ENCODE peak calls at places on chromosomes 6 and 20, in nine cellular contexts. One of them, this sample, is unnamed.

GRCh38 chr6:161973064-161973463 is 699.2 kb upstream of the AGPAT4 start:
- DNase-seq in tibial nerve: no peak
- DNase-seq in A549: no peak
- DNase-seq in heart left ventricle: no peak
- DNase-seq in endothelial cell of umbilical vein: no peak
- DNase-seq in IMR-90: no peak
- DNase-seq in stomach: no peak
- DNase-seq in sigmoid colon: no peak
- DNase-seq in K562: no peak
- DNase-seq in this sample: no peak

GRCh38 chr6:41548098-41548840 is 2.1 kb downstream of the FOXP4 start:
- DNase-seq in tibial nerve: no peak
- DNase-seq in heart left ventricle: no peak
- DNase-seq in IMR-90: no peak
- DNase-seq in A549: no peak
- DNase-seq in K562: no peak
- DNase-seq in stomach: no peak
- DNase-seq in sigmoid colon: no peak
- DNase-seq in endothelial cell of umbilical vein: no peak
- DNase-seq in this sample: no peak

GRCh38 chr6:167974644-167975344 is 22.7 kb upstream of the KIF25 start:
- DNase-seq in endothelial cell of umbilical vein: peak
- DNase-seq in heart left ventricle: no peak
- DNase-seq in K562: no peak
- DNase-seq in sigmoid colon: no peak
- DNase-seq in IMR-90: peak
- DNase-seq in A549: no peak
- DNase-seq in tibial nerve: no peak
- DNase-seq in stomach: no peak
- DNase-seq in this sample: no peak

GRCh38 chr20:63741676-63742380 is 2.3 kb downstream of the SLC2A4RG start:
- DNase-seq in IMR-90: no peak
- DNase-seq in stomach: no peak
- DNase-seq in A549: no peak
- DNase-seq in K562: peak
- DNase-seq in sigmoid colon: peak
- DNase-seq in endothelial cell of umbilical vein: no peak
- DNase-seq in tibial nerve: no peak
- DNase-seq in heart left ventricle: no peak
- DNase-seq in this sample: no peak

GRCh38 chr6:70369332-70369950 is 43.9 kb upstream of the FAM135A start:
- DNase-seq in tibial nerve: peak
- DNase-seq in K562: peak
- DNase-seq in heart left ventricle: peak
- DNase-seq in endothelial cell of umbilical vein: peak
- DNase-seq in IMR-90: peak
- DNase-seq in stomach: peak
- DNase-seq in A549: peak
- DNase-seq in sigmoid colon: peak
- DNase-seq in this sample: peak

GRCh38 chr6:17673543-17674254 is 33.0 kb downstream of the NUP153 start:
- DNase-seq in IMR-90: no peak
- DNase-seq in endothelial cell of umbilical vein: no peak
- DNase-seq in stomach: no peak
- DNase-seq in sigmoid colon: no peak
- DNase-seq in heart left ventricle: no peak
- DNase-seq in A549: no peak
- DNase-seq in K562: no peak
- DNase-seq in tibial nerve: no peak
- DNase-seq in this sample: no peak

GRCh38 chr6:158648682-158649131 is 1.1 kb upstream of the SYTL3 start:
- DNase-seq in IMR-90: peak
- DNase-seq in tibial nerve: no peak
- DNase-seq in heart left ventricle: no peak
- DNase-seq in A549: no peak
- DNase-seq in stomach: peak
- DNase-seq in K562: no peak
- DNase-seq in sigmoid colon: peak
- DNase-seq in endothelial cell of umbilical vein: no peak
- DNase-seq in this sample: no peak

GRCh38 chr20:16664031-16664430 is 65.8 kb upstream of the SNRPB2 start:
- DNase-seq in IMR-90: no peak
- DNase-seq in sigmoid colon: no peak
- DNase-seq in stomach: no peak
- DNase-seq in endothelial cell of umbilical vein: no peak
- DNase-seq in heart left ventricle: no peak
- DNase-seq in A549: no peak
- DNase-seq in K562: no peak
- DNase-seq in tibial nerve: no peak
- DNase-seq in this sample: no peak

GRCh38 chr20:35724321-35725230 is 17.5 kb downstream of the RBM39 start:
- DNase-seq in endothelial cell of umbilical vein: no peak
- DNase-seq in A549: no peak
- DNase-seq in K562: no peak
- DNase-seq in stomach: no peak
- DNase-seq in IMR-90: no peak
- DNase-seq in heart left ventricle: no peak
- DNase-seq in tibial nerve: no peak
- DNase-seq in sigmoid colon: no peak
- DNase-seq in this sample: no peak

GRCh38 chr20:35729283-35729807 is 12.7 kb downstream of the RBM39 start:
- DNase-seq in endothelial cell of umbilical vein: no peak
- DNase-seq in heart left ventricle: no peak
- DNase-seq in A549: no peak
- DNase-seq in K562: no peak
- DNase-seq in stomach: no peak
- DNase-seq in sigmoid colon: no peak
- DNase-seq in tibial nerve: no peak
- DNase-seq in IMR-90: no peak
- DNase-seq in this sample: no peak

GRCh38 chr20:35730583-35731468 is 11.2 kb downstream of the RBM39 start:
- DNase-seq in IMR-90: no peak
- DNase-seq in sigmoid colon: no peak
- DNase-seq in K562: no peak
- DNase-seq in tibial nerve: no peak
- DNase-seq in endothelial cell of umbilical vein: no peak
- DNase-seq in heart left ventricle: no peak
- DNase-seq in A549: no peak
- DNase-seq in stomach: no peak
- DNase-seq in this sample: no peak

GRCh38 chr20:35729836-35730582 is 12.1 kb downstream of the RBM39 start:
- DNase-seq in tibial nerve: no peak
- DNase-seq in A549: no peak
- DNase-seq in heart left ventricle: no peak
- DNase-seq in stomach: no peak
- DNase-seq in endothelial cell of umbilical vein: no peak
- DNase-seq in sigmoid colon: no peak
- DNase-seq in IMR-90: no peak
- DNase-seq in K562: no peak
- DNase-seq in this sample: no peak

DNA sequence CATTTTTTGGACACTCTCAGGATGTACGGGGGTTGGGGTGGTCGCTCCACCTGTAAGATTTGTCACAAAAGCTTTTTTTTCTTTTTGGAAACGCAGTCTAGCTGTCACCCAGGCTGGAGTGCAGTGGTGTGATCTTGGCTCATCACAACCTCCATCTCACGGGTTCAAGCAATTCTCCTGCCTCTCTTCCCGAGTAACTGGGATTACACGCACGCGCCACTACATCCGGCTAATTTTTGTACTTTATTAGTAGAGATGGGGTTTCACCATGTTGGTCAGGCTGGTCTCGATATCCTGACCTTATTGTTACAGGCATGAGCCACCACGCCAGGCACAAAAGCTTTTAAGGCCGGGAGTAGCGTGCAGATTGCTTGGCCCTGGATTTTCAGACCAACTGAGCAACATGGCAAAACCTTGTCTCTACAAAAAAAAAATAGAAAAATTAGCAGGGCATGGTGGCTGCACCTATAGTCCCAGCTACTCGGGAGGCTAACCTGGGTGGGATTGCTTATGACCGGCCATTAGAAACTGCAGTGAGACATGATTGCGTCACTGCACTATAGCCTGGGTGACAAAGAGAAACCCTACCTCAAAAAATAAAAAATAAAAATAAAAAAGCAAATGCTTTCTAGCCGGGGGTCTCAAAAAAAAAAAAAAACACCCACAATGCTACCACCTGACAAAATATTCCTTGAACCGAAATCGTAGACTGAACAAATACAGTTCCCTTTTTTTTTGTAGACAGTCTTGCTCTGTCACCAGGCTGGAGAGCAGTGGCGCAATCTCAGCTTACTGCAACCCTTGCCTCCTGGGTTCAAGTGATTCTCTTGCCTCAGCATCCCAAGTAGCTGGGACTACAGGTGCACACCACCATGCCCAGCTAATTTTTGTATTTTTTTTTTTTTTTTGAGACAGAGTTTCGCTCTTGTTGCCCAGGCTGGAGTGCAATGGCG is 15.0 kb downstream of the RBM39 start:
- DNase-seq in tibial nerve: no peak
- DNase-seq in endothelial cell of umbilical vein: no peak
- DNase-seq in IMR-90: no peak
- DNase-seq in K562: no peak
- DNase-seq in heart left ventricle: no peak
- DNase-seq in sigmoid colon: no peak
- DNase-seq in A549: no peak
- DNase-seq in stomach: no peak
- DNase-seq in this sample: no peak
- TF ChIP-seq POLR2A in tibial nerve: no peak
- TF ChIP-seq POLR2A in endothelial cell of umbilical vein: no peak
- TF ChIP-seq POLR2A in IMR-90: no peak
- TF ChIP-seq POLR2A in K562: peak
- TF ChIP-seq POLR2A in heart left ventricle: no peak
- TF ChIP-seq POLR2A in sigmoid colon: no peak
- TF ChIP-seq POLR2A in A549: no peak
- TF ChIP-seq POLR2A in stomach: no peak
- TF ChIP-seq POLR2A in this sample: no peak

DNA sequence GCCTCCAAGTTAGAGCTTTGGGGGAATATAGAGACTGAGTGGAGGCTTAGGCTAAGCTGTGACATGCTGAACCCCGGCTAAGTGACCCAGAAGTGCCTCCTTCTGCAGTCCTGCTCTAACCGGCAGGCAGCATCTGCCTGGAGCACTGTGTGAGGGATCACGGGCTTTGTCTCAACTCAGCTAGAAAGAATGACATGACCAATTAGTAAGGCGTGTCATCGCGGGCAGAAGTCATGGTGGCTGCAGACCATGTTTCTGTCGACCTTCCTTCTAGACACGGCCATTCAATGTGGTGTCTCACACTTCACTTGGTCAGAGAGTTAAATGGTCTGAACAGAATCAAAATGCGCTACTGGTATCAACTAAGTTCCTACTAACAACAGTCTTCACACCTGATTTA is 35.0 kb downstream of the HUS1B start:
- DNase-seq in A549: no peak
- DNase-seq in sigmoid colon: no peak
- DNase-seq in heart left ventricle: no peak
- DNase-seq in stomach: no peak
- DNase-seq in IMR-90: no peak
- DNase-seq in tibial nerve: no peak
- DNase-seq in K562: no peak
- DNase-seq in endothelial cell of umbilical vein: no peak
- DNase-seq in this sample: no peak
- TF ChIP-seq POLR2A in A549: no peak
- TF ChIP-seq POLR2A in sigmoid colon: no peak
- TF ChIP-seq POLR2A in heart left ventricle: no peak
- TF ChIP-seq POLR2A in stomach: no peak
- TF ChIP-seq POLR2A in IMR-90: no peak
- TF ChIP-seq POLR2A in tibial nerve: no peak
- TF ChIP-seq POLR2A in K562: no peak
- TF ChIP-seq POLR2A in endothelial cell of umbilical vein: no peak
- TF ChIP-seq POLR2A in this sample: no peak

GRCh38 chr20:2237059-2237458 is 58.7 kb upstream of the TGM3 start:
- DNase-seq in K562: no peak
- DNase-seq in stomach: peak
- DNase-seq in sigmoid colon: no peak
- DNase-seq in heart left ventricle: peak
- DNase-seq in endothelial cell of umbilical vein: no peak
- DNase-seq in IMR-90: peak
- DNase-seq in tibial nerve: peak
- DNase-seq in A549: no peak
- DNase-seq in this sample: peak

GRCh38 chr20:2236266-2236665 is 59.5 kb upstream of the TGM3 start:
- DNase-seq in endothelial cell of umbilical vein: peak
- DNase-seq in sigmoid colon: no peak
- DNase-seq in heart left ventricle: no peak
- DNase-seq in tibial nerve: no peak
- DNase-seq in IMR-90: peak
- DNase-seq in A549: peak
- DNase-seq in K562: peak
- DNase-seq in stomach: no peak
- DNase-seq in this sample: no peak

GRCh38 chr20:2240835-2241234 is 55.0 kb upstream of the TGM3 start:
- DNase-seq in A549: no peak
- DNase-seq in IMR-90: no peak
- DNase-seq in tibial nerve: no peak
- DNase-seq in endothelial cell of umbilical vein: no peak
- DNase-seq in stomach: no peak
- DNase-seq in K562: no peak
- DNase-seq in heart left ventricle: no peak
- DNase-seq in sigmoid colon: no peak
- DNase-seq in this sample: no peak

GRCh38 chr20:2234788-2235187 is 61.0 kb upstream of the TGM3 start:
- DNase-seq in K562: no peak
- DNase-seq in stomach: no peak
- DNase-seq in sigmoid colon: no peak
- DNase-seq in tibial nerve: no peak
- DNase-seq in IMR-90: no peak
- DNase-seq in heart left ventricle: no peak
- DNase-seq in A549: no peak
- DNase-seq in endothelial cell of umbilical vein: no peak
- DNase-seq in this sample: no peak

DNA sequence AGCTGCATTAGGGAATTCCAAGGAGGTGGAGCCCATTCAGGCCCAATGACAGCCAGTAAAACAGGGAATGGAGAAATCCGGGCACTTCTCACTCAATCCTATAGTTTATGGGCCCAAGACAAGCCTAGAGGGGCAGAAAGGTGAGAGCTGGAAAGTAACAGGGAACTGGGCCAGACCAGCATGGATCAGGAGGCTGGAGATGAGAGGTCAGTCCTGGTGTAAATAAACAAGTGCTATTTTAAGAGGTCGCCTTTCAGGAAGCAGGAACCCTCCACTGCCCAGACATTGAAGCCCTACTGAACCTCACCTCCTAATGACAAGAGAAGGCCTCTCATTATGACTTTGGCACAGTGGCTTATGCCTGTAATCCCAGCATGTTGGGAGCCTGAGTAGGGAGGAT is 57.2 kb upstream of the TGM3 start:
- DNase-seq in A549: no peak
- DNase-seq in heart left ventricle: no peak
- DNase-seq in IMR-90: no peak
- DNase-seq in tibial nerve: no peak
- DNase-seq in sigmoid colon: no peak
- DNase-seq in stomach: no peak
- DNase-seq in endothelial cell of umbilical vein: no peak
- DNase-seq in K562: no peak
- DNase-seq in this sample: no peak
- TF ChIP-seq POLR2A in A549: no peak
- TF ChIP-seq POLR2A in heart left ventricle: no peak
- TF ChIP-seq POLR2A in IMR-90: no peak
- TF ChIP-seq POLR2A in tibial nerve: no peak
- TF ChIP-seq POLR2A in sigmoid colon: no peak
- TF ChIP-seq POLR2A in stomach: no peak
- TF ChIP-seq POLR2A in endothelial cell of umbilical vein: no peak
- TF ChIP-seq POLR2A in K562: no peak
- TF ChIP-seq POLR2A in this sample: no peak

GRCh38 chr20:62062661-62063600 is 2.8 kb downstream of the TAF4 start:
- DNase-seq in stomach: no peak
- DNase-seq in IMR-90: no peak
- DNase-seq in heart left ventricle: no peak
- DNase-seq in tibial nerve: no peak
- DNase-seq in endothelial cell of umbilical vein: no peak
- DNase-seq in A549: no peak
- DNase-seq in sigmoid colon: no peak
- DNase-seq in K562: no peak
- DNase-seq in this sample: no peak

GRCh38 chr20:62063601-62063980 is 2.1 kb downstream of the TAF4 start:
- DNase-seq in heart left ventricle: no peak
- DNase-seq in tibial nerve: no peak
- DNase-seq in stomach: no peak
- DNase-seq in A549: no peak
- DNase-seq in K562: no peak
- DNase-seq in endothelial cell of umbilical vein: no peak
- DNase-seq in sigmoid colon: no peak
- DNase-seq in IMR-90: peak
- DNase-seq in this sample: no peak

GRCh38 chr20:62064788-62065668 is 653 bp downstream of the TAF4 start:
- DNase-seq in IMR-90: no peak
- DNase-seq in heart left ventricle: no peak
- DNase-seq in K562: peak
- DNase-seq in sigmoid colon: no peak
- DNase-seq in tibial nerve: no peak
- DNase-seq in stomach: peak
- DNase-seq in endothelial cell of umbilical vein: no peak
- DNase-seq in A549: no peak
- DNase-seq in this sample: peak

GRCh38 chr20:62065669-62066338 is at the start of gene TAF4:
- DNase-seq in stomach: peak
- DNase-seq in tibial nerve: peak
- DNase-seq in IMR-90: peak
- DNase-seq in endothelial cell of umbilical vein: peak
- DNase-seq in heart left ventricle: peak
- DNase-seq in A549: peak
- DNase-seq in sigmoid colon: peak
- DNase-seq in K562: peak
- DNase-seq in this sample: peak

GRCh38 chr20:62063981-62064787 is 1.5 kb downstream of the TAF4 start:
- DNase-seq in IMR-90: no peak
- DNase-seq in tibial nerve: no peak
- DNase-seq in A549: no peak
- DNase-seq in sigmoid colon: no peak
- DNase-seq in heart left ventricle: peak
- DNase-seq in K562: no peak
- DNase-seq in endothelial cell of umbilical vein: no peak
- DNase-seq in stomach: peak
- DNase-seq in this sample: no peak
- TF ChIP-seq POLR2A in IMR-90: no peak
- TF ChIP-seq POLR2A in tibial nerve: no peak
- TF ChIP-seq POLR2A in A549: no peak
- TF ChIP-seq POLR2A in sigmoid colon: no peak
- TF ChIP-seq POLR2A in heart left ventricle: no peak
- TF ChIP-seq POLR2A in K562: no peak
- TF ChIP-seq POLR2A in endothelial cell of umbilical vein: no peak
- TF ChIP-seq POLR2A in stomach: no peak
- TF ChIP-seq POLR2A in this sample: no peak